ENCODE peak calls at places on chromosomes 3 and 15, in nine cellular contexts. H is iPS-NIHi11; G is left lung; J is A673; K is HFF-Myc; U is anterior cingulate cortex; E is AG08396; V is pancreas; Q is stimulated activated CD4-positive, alpha-beta T cell treated with anti-CD3 and anti-CD28 coated beads, Interleukin-4, amount 100 ng/mL, for 24 hours. X is an unnamed sample.

GRCh38 chr3:182925330-182925943 is 54.9 kb downstream of the DCUN1D1 start:
- DNase-seq in H (no peak), G (no peak), J (no peak), K (no peak), U (no peak), E (no peak), V (no peak), Q (no peak), X (no peak)

GRCh38 chr3:63921741-63922482 is 9.7 kb upstream of the SCAANT1 start:
- DNase-seq in H (no peak), G (no peak), J (no peak), K (no peak), U (no peak), E (no peak), V (no peak), Q (no peak), X (no peak)

GRCh38 chr3:120820748-120821147 is 78.2 kb downstream of the GTF2E1 start:
- DNase-seq in H (no peak), G (no peak), J (no peak), K (no peak), U (no peak), E (no peak), V (no peak), Q (no peak), X (no peak)

GRCh38 chr3:150662410-150663200 is 41.1 kb downstream of the ERICH6 start:
- DNase-seq in H (no peak), G (no peak), J (no peak), K (no peak), U (no peak), E (no peak), V (no peak), Q (no peak), X (no peak)

GRCh38 chr3:196969001-196969659 is 497 bp upstream of the PIGZ start:
- DNase-seq in H (peak), G (peak), J (peak), K (no peak), U (no peak), E (peak), V (no peak), Q (peak), X (no peak)

GRCh38 chr3:80190051-80190450 is 422.3 kb upstream of the ROBO1 start:
- DNase-seq in H (peak), G (no peak), J (peak), K (peak), U (no peak), E (peak), V (no peak), Q (no peak), X (peak)

GRCh38 chr15:101124731-101125558 is 126.9 kb downstream of the CHSY1 start:
- DNase-seq in H (no peak), G (no peak), J (no peak), K (no peak), U (no peak), E (peak), V (no peak), Q (no peak), X (peak)

GRCh38 chr3:133293397-133294107 is 106.3 kb upstream of the BFSP2 start:
- DNase-seq in H (no peak), G (no peak), J (no peak), K (no peak), U (no peak), E (no peak), V (no peak), Q (no peak), X (no peak)

GRCh38 chr3:52171577-52172261 is 17.5 kb upstream of the POC1A start:
- DNase-seq in H (no peak), G (no peak), J (no peak), K (no peak), U (no peak), E (peak), V (no peak), Q (no peak), X (peak)

GRCh38 chr15:81296673-81297072 is 27.3 kb downstream of the STARD5 start:
- DNase-seq in H (no peak), G (peak), J (peak), K (no peak), U (no peak), E (no peak), V (no peak), Q (peak), X (no peak)